ENCODE peak calls at places on chromosomes 4 and X, in nine cellular contexts. N, V, A, D, G, Q, H, T and K are unnamed samples.

GRCh38 chr4:181966084-181966483 is 277.1 kb upstream of the TENM3 start:
- DNase-seq in N (peak; percentile 12), H (no peak), V (no peak), G (no peak), Q (no peak), T (no peak), A (no peak), D (no peak), K (no peak)

GRCh38 chrX:68889244-68889643 is 60.4 kb downstream of the EFNB1 start:
- DNase-seq in A (no peak), Q (no peak), D (no peak), T (no peak), N (no peak), G (no peak), V (no peak), H (no peak), K (no peak)

GRCh38 chrX:150049647-150050046 is 111.4 kb upstream of the EOLA2 start:
- DNase-seq in Q (no peak), H (no peak), G (no peak), N (peak; percentile 60), A (no peak), V (no peak), T (no peak), D (no peak), K (no peak)

GRCh38 chr4:2043396-2044118 is 15.6 kb upstream of the NAT8L start:
- DNase-seq in H (peak; percentile 15), V (no peak), T (no peak), A (no peak), N (no peak), Q (no peak), D (no peak), G (no peak), K (no peak)

GRCh38 chrX:115142057-115142456 is 47.2 kb upstream of the RBMXL3 start:
- DNase-seq in V (no peak), A (no peak), H (no peak), T (no peak), Q (no peak), D (no peak), G (no peak), N (no peak), K (no peak)

GRCh38 chr4:123616970-123617392 is 220.4 kb downstream of the SPRY1 start:
- DNase-seq in V (no peak), T (peak; percentile 92), H (no peak), A (peak; percentile 83), D (peak; percentile 45), Q (peak; percentile 45), G (peak; percentile 7), N (peak; percentile 81), K (no peak)

GRCh38 chr4:55386840-55387239 is 8.9 kb upstream of the TMEM165 start:
- DNase-seq in V (no peak), G (no peak), Q (no peak), H (no peak), N (no peak), A (no peak), T (no peak), D (no peak), K (no peak)

GRCh38 chrX:131595120-131595519 is 51.2 kb downstream of the OR13H1 start:
- DNase-seq in N (no peak), D (no peak), V (no peak), H (no peak), Q (no peak), T (no peak), A (no peak), G (no peak), K (no peak)

GRCh38 chrX:20363003-20363674 is 96.4 kb upstream of the RPS6KA3 start:
- DNase-seq in G (no peak), T (no peak), H (no peak), N (peak; percentile 78), A (peak; percentile 25), V (no peak), D (no peak), Q (no peak), K (no peak)

GRCh38 chrX:39167791-39168190 is 366.5 kb downstream of the MID1IP1 start:
- DNase-seq in Q (no peak), H (no peak), D (no peak), V (no peak), G (no peak), A (no peak), T (no peak), N (no peak), K (no peak)

GRCh38 chrX:115525486-115525885 is 35.5 kb upstream of the PLS3 start:
- DNase-seq in V (no peak), T (no peak), H (no peak), Q (no peak), G (no peak), A (no peak), D (no peak), N (no peak), K (no peak)

GRCh38 chr4:25810815-25811690 is 51.7 kb downstream of the SEL1L3 start:
- DNase-seq in T (no peak), H (no peak), Q (no peak), V (peak; percentile 16), G (no peak), N (peak; percentile 67), D (no peak), A (no peak), K (no peak)

GRCh38 chr4:10893417-10893816 is 208.8 kb upstream of the CLNK start:
- DNase-seq in G (no peak), Q (peak; percentile 36), H (peak; percentile 12), V (no peak), D (no peak), A (no peak), T (no peak), N (peak; percentile 21), K (peak; percentile 16)
- TF ChIP-seq CTCF in G (no peak), Q (peak; percentile 65), H (peak; percentile 37), V (no peak), D (peak; percentile 31), A (peak; percentile 33), T (peak; percentile 8), N (peak; percentile 59), K (peak; percentile 74)

GRCh38 chr4:71711985-71712348 is 71.9 kb downstream of the GC start:
- DNase-seq in T (no peak), N (no peak), Q (no peak), A (no peak), G (no peak), D (no peak), V (no peak), H (no peak), K (no peak)

GRCh38 chr4:71713611-71714203 is 70.2 kb downstream of the GC start:
- DNase-seq in A (no peak), Q (peak; percentile 23), G (no peak), T (no peak), V (no peak), D (no peak), H (peak; percentile 8), N (peak; percentile 75), K (no peak)

GRCh38 chr4:71711044-71711984 is 72.6 kb downstream of the GC start:
- DNase-seq in N (no peak), V (no peak), Q (no peak), T (no peak), H (no peak), A (no peak), G (no peak), D (no peak), K (peak; percentile 21)

GRCh38 chr4:71709961-71710360 is 73.9 kb downstream of the GC start:
- DNase-seq in G (no peak), V (no peak), D (no peak), H (no peak), T (no peak), N (no peak), A (no peak), Q (peak; percentile 24), K (no peak)
- TF ChIP-seq CTCF in G (no peak), V (peak; percentile 38), D (no peak), H (no peak), T (no peak), N (no peak), A (no peak), Q (peak; percentile 41), K (no peak)

GRCh38 chr4:74446193-74446868 is 1.4 kb downstream of the AREG start:
- DNase-seq in H (no peak), V (no peak), D (no peak), T (no peak), Q (no peak), A (no peak), N (peak; percentile 56), G (no peak), K (no peak)

GRCh38 chr4:74441744-74442143 is 3.2 kb upstream of the AREG start:
- DNase-seq in N (no peak), T (no peak), H (no peak), A (no peak), Q (no peak), D (no peak), G (no peak), V (no peak), K (no peak)

GRCh38 chr4:74446896-74447295 is 2.0 kb downstream of the AREG start:
- DNase-seq in N (peak; percentile 26), V (no peak), G (no peak), H (no peak), T (no peak), A (no peak), Q (no peak), D (no peak), K (no peak)

GRCh38 chr4:74447636-74448233 is 2.8 kb downstream of the AREG start:
- DNase-seq in H (no peak), N (peak; percentile 51), Q (no peak), V (no peak), G (no peak), D (no peak), T (no peak), A (no peak), K (no peak)

GRCh38 chr4:74444891-74445642 is at the start of gene AREG:
- DNase-seq in N (peak; percentile 96), Q (peak; percentile 78), V (peak; percentile 60), T (peak; percentile 84), G (peak; percentile 78), D (peak; percentile 78), H (peak; percentile 78), A (peak; percentile 81), K (peak; percentile 60)
- TF ChIP-seq CTCF in N (peak; percentile 78), Q (peak; percentile 64), V (peak; percentile 49), T (peak; percentile 50), G (peak; percentile 64), D (peak; percentile 37), H (peak; percentile 28), A (peak; percentile 57), K (peak; percentile 48)

GRCh38 chr4:7243609-7244342 is 51.4 kb downstream of the SORCS2 start:
- DNase-seq in Q (no peak), T (no peak), A (no peak), H (no peak), N (no peak), D (no peak), V (no peak), G (no peak), K (no peak)

GRCh38 chr4:7242766-7243165 is 50.4 kb downstream of the SORCS2 start:
- DNase-seq in V (no peak), D (no peak), T (no peak), G (no peak), A (no peak), N (no peak), Q (no peak), H (no peak), K (no peak)

GRCh38 chr4:7244343-7244680 is 52.0 kb downstream of the SORCS2 start:
- DNase-seq in G (no peak), D (no peak), Q (no peak), V (no peak), T (no peak), N (no peak), A (no peak), H (no peak), K (no peak)

GRCh38 chr4:7247521-7247920 is 55.2 kb downstream of the SORCS2 start:
- DNase-seq in T (no peak), A (no peak), Q (no peak), D (no peak), N (no peak), G (no peak), V (no peak), H (no peak), K (no peak)

GRCh38 chr4:7244766-7245320 is 52.5 kb downstream of the SORCS2 start:
- DNase-seq in G (no peak), H (no peak), Q (no peak), N (no peak), T (no peak), D (no peak), A (no peak), V (no peak), K (no peak)
- TF ChIP-seq CTCF in G (no peak), H (no peak), Q (no peak), N (no peak), T (no peak), D (no peak), A (no peak), V (no peak), K (no peak)